ENCODE peak calls at places on chromosomes 12 and 14, in nine cellular contexts. O is CD8-positive, alpha-beta T cell; I is K562; M is fibroblast of pulmonary artery; Q is HFFc6; L is upper lobe of right lung; G is GM10248; T is neural progenitor cell; K is stomach. D is an unnamed sample.

GRCh38 chr14:47539065-47539464 is 136.3 kb downstream of the MDGA2 start:
- DNase-seq in O (no peak), I (no peak), M (peak), Q (no peak), L (no peak), G (no peak), T (peak), K (no peak), D (no peak)

GRCh38 chr12:113247123-113248045 is 26.1 kb downstream of the TPCN1 start:
- DNase-seq in O (no peak), I (no peak), M (no peak), Q (no peak), L (no peak), G (no peak), T (no peak), K (no peak), D (no peak)

GRCh38 chr12:55706840-55707671 is 648 bp downstream of the ITGA7 start:
- DNase-seq in O (no peak), I (no peak), M (no peak), Q (no peak), L (no peak), G (no peak), T (peak), K (no peak), D (no peak)

GRCh38 chr12:107514887-107515445 is 170.6 kb upstream of the PWP1 start:
- DNase-seq in O (no peak), I (no peak), M (peak), Q (no peak), L (no peak), G (no peak), T (no peak), K (no peak), D (no peak)

GRCh38 chr14:22039938-22040780 is 366.5 kb upstream of the OR4E1 start:
- DNase-seq in O (peak), I (no peak), M (peak), Q (no peak), L (no peak), G (no peak), T (no peak), K (no peak), D (no peak)

GRCh38 chr12:54725233-54725843 is 77.2 kb upstream of the DCD start:
- DNase-seq in O (no peak), I (peak), M (peak), Q (peak), L (no peak), G (no peak), T (peak), K (no peak), D (no peak)

GRCh38 chr12:75704208-75704607 is 192.8 kb upstream of the KRR1 start:
- DNase-seq in O (no peak), I (no peak), M (no peak), Q (no peak), L (no peak), G (no peak), T (no peak), K (no peak), D (no peak)

GRCh38 chr12:71746983-71747611 is 7.6 kb upstream of the RAB21 start:
- DNase-seq in O (peak), I (peak), M (peak), Q (peak), L (no peak), G (peak), T (peak), K (peak), D (peak)

GRCh38 chr14:102951034-102951433 is 28.6 kb downstream of the AMN start:
- DNase-seq in O (no peak), I (no peak), M (peak), Q (no peak), L (no peak), G (no peak), T (no peak), K (no peak), D (no peak)

GRCh38 chr12:124551268-124552144 is 15.9 kb downstream of the NCOR2 start:
- DNase-seq in O (no peak), I (peak), M (no peak), Q (no peak), L (peak), G (no peak), T (peak), K (peak), D (no peak)

GRCh38 chr12:1840981-1841425 is 20.6 kb downstream of the LRTM2 start:
- DNase-seq in O (no peak), I (no peak), M (no peak), Q (no peak), L (peak), G (no peak), T (no peak), K (no peak), D (no peak)

GRCh38 chr12:104485651-104486341 is 29.0 kb downstream of the CHST11 start:
- DNase-seq in O (peak), I (peak), M (no peak), Q (no peak), L (no peak), G (no peak), T (no peak), K (no peak), D (no peak)

GRCh38 chr12:132396657-132397056 is 67.3 kb upstream of the GALNT9 start:
- DNase-seq in O (no peak), I (no peak), M (no peak), Q (no peak), L (no peak), G (no peak), T (no peak), K (no peak), D (no peak)

GRCh38 chr12:111942557-111942956 is 70.4 kb downstream of the TMEM116 start:
- DNase-seq in O (no peak), I (no peak), M (peak), Q (peak), L (no peak), G (no peak), T (no peak), K (peak), D (peak)

GRCh38 chr12:122106891-122107660 is 28.5 kb downstream of the MLXIP start:
- DNase-seq in O (no peak), I (no peak), M (no peak), Q (peak), L (peak), G (no peak), T (no peak), K (peak), D (no peak)

GRCh38 chr12:6224550-6224949 is 24.4 kb downstream of the CD9 start:
- DNase-seq in O (no peak), I (no peak), M (no peak), Q (no peak), L (no peak), G (no peak), T (no peak), K (no peak), D (no peak)

GRCh38 chr14:105093426-105094192 is 28.4 kb upstream of the GPR132 start:
- DNase-seq in O (peak), I (peak), M (peak), Q (peak), L (peak), G (peak), T (peak), K (peak), D (no peak)

GRCh38 chr14:36365766-36366165 is 45.3 kb upstream of the MBIP start:
- DNase-seq in O (no peak), I (no peak), M (no peak), Q (no peak), L (no peak), G (no peak), T (no peak), K (no peak), D (no peak)

GRCh38 chr12:117867348-117867747 is 101.4 kb downstream of the KSR2 start:
- DNase-seq in O (no peak), I (no peak), M (no peak), Q (no peak), L (no peak), G (no peak), T (no peak), K (no peak), D (no peak)

GRCh38 chr12:7927470-7927869 is 8.5 kb downstream of the SLC2A3 start:
- DNase-seq in O (no peak), I (no peak), M (no peak), Q (no peak), L (no peak), G (no peak), T (no peak), K (no peak), D (no peak)

GRCh38 chr14:29749327-29749726 is 178.3 kb downstream of the PRKD1 start:
- DNase-seq in O (no peak), I (peak), M (peak), Q (peak), L (no peak), G (no peak), T (no peak), K (no peak), D (no peak)

DNA sequence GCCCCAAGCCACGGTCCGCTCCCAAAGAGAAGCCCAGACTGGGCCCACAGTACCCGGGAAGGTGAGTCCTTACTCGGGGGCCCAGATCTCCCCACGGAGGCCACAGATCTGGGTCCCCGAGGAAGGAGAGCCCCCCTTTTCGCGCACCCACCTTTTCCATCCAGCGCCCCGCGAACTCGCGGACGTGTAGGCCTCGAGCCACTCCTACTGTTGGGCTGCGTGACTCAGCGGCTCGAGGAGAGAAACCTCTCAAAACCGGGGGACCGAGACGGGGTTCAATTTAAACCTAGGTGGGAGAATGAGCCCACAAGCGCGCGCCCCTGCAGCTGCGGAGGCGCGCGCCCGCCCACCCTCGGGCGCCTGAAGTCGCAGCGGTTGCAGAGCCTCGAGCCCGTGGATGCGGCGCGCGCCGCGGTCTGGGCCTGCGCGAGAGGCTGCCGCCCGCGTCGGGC is 6.3 kb downstream of the SIX6 start:
- DNase-seq in O (no peak), I (no peak), M (no peak), Q (no peak), L (no peak), G (no peak), T (no peak), K (no peak), D (no peak)
- TF ChIP-seq CTCF in O (no peak), I (no peak), M (no peak), Q (no peak), L (no peak), G (no peak), T (no peak), K (no peak), D (no peak)

DNA sequence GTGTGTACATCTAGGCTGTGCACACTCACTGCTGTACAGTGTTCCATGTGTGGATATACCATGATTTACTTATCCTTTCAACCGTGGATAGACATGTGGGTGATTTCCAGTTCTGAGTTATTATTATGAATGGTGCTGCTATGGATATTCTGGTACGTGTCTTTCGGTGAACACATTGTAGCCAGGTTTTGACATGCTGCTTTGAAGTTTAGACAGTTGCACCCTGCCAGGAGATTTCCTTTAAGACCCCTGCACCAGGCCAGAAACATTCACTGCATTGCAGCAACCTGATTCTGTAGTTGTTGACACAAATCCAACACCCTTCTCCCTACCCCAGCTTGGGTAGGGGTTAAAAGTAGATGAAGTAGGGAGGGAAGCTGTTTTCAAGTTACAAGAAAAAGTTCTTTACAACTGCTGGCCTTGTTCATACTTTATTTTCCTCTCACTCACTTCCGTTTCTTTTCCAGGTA is 11.8 kb upstream of the LTA4H start:
- DNase-seq in O (no peak), I (no peak), M (no peak), Q (no peak), L (no peak), G (no peak), T (no peak), K (no peak), D (no peak)
- TF ChIP-seq CTCF in O (no peak), I (no peak), M (no peak), Q (no peak), L (no peak), G (no peak), T (no peak), K (no peak), D (no peak)

DNA sequence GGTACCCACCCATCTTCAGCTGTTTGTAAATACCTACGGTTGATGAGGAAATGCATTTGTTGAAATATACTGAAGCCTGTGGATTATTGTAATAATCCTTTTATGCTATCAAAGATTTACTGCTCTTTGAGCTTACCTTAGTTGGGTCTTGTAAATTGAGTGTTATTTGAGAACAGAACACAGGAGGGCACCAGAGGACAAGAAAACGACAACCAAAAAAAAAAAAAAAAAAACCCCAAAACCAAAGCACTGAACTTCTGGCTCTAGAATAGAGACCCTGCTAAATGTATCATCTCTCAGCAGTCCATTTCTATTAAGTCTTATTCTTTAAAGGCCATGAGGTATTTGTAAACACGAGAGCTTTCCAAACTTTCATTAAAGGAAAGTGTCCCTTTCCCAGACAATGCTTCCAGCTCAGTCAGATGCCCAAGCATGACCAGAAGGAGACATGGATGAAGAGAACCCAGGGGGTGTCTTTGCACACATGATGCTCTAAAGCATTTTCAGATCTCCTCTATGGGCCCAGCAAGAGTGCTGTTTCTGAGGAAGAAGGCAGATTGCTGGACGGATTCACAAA is 763.9 kb downstream of the NRXN3 start:
- DNase-seq in O (no peak), I (peak), M (peak), Q (peak), L (no peak), G (peak), T (peak), K (no peak), D (peak)
- TF ChIP-seq CTCF in O (no peak), I (no peak), M (peak), Q (peak), L (peak), G (peak), T (peak), K (peak), D (peak)

GRCh38 chr12:130829391-130830245 is 9.4 kb downstream of the STX2 start:
- DNase-seq in O (no peak), I (no peak), M (no peak), Q (no peak), L (no peak), G (no peak), T (no peak), K (no peak), D (no peak)

GRCh38 chr12:130830246-130830551 is 8.9 kb downstream of the STX2 start:
- DNase-seq in O (no peak), I (peak), M (no peak), Q (no peak), L (no peak), G (no peak), T (peak), K (no peak), D (no peak)

GRCh38 chr12:130832561-130833209 is 6.4 kb downstream of the STX2 start:
- DNase-seq in O (no peak), I (peak), M (peak), Q (peak), L (no peak), G (no peak), T (no peak), K (no peak), D (no peak)

GRCh38 chr12:130831246-130831645 is 7.8 kb downstream of the STX2 start:
- DNase-seq in O (no peak), I (no peak), M (no peak), Q (no peak), L (no peak), G (no peak), T (no peak), K (no peak), D (no peak)

DNA sequence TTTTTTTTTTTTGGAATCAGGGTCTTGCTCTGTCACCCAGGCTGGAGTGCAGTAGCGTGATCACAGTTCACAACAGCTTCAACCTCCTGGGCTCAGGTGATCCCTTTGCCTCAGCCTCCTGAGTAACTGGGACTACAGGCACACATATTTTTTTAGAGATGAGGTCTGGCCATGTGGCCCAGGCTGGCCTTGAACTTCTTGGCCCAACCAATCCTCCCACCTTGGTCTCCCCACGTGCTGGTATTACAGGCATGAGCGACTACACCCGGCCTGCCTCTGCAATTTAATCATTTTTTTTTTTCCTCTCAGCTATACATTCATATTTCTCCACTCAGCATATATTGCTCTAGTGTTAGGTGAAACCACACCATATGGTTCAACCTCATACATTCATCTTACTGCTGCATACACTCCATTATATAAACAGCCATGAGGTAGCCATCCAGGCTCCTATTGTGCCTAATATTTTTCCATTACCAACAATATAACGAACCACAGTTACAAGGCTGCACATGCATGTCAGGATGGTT is 7.1 kb downstream of the STX2 start:
- DNase-seq in O (no peak), I (peak), M (no peak), Q (no peak), L (no peak), G (no peak), T (no peak), K (no peak), D (no peak)
- TF ChIP-seq CTCF in O (no peak), I (no peak), M (no peak), Q (no peak), L (no peak), G (no peak), T (no peak), K (no peak), D (no peak)

GRCh38 chr14:64761441-64762043 is 57.3 kb downstream of the PLEKHG3 start:
- DNase-seq in O (no peak), I (no peak), M (no peak), Q (peak), L (no peak), G (no peak), T (no peak), K (no peak), D (no peak)
- TF ChIP-seq CTCF in O (no peak), I (no peak), M (no peak), Q (peak), L (no peak), G (no peak), T (no peak), K (no peak), D (no peak)

D was measured in AG09319.